ENCODE peak calls at places on chromosomes 4 and X, in ten cellular contexts. X, Y, I, Z, E, F, N, H, G and V are unnamed samples.

GRCh38 chr4:15961778-15962510 is 1.0 kb downstream of the FGFBP2 start:
- DNase-seq in X (no peak), Y (no peak), I (no peak), Z (no peak), E (no peak), F (no peak), N (no peak), H (no peak), G (no peak), V (no peak)

GRCh38 chr4:35151816-35152572 is 1092.3 kb downstream of the ARAP2 start:
- DNase-seq in X (peak), Y (peak), I (peak), Z (no peak), E (no peak), F (peak), N (no peak), H (no peak), G (no peak), V (no peak)

GRCh38 chr4:82560853-82561744 is 689 bp downstream of the TMEM150C start:
- DNase-seq in X (no peak), Y (no peak), I (peak), Z (no peak), E (no peak), F (peak), N (peak), H (no peak), G (no peak), V (peak)

GRCh38 chr4:77263247-77263646 is 106.2 kb downstream of the CCNG2 start:
- DNase-seq in X (no peak), Y (no peak), I (no peak), Z (no peak), E (no peak), F (no peak), N (no peak), H (no peak), G (no peak), V (no peak)

GRCh38 chrX:49292400-49293362 is 10.8 kb upstream of the GAGE10 start:
- DNase-seq in X (no peak), Y (no peak), I (no peak), Z (no peak), E (peak), F (no peak), N (no peak), H (no peak), G (no peak), V (no peak)

GRCh38 chr4:148054275-148054674 is 322.4 kb downstream of the ARHGAP10 start:
- DNase-seq in X (peak), Y (no peak), I (no peak), Z (no peak), E (no peak), F (no peak), N (no peak), H (no peak), G (no peak), V (peak)

GRCh38 chrX:78923198-78924015 is 21.8 kb upstream of the P2RY10 start:
- DNase-seq in X (no peak), Y (no peak), I (no peak), Z (no peak), E (no peak), F (no peak), N (no peak), H (no peak), G (no peak), V (no peak)

GRCh38 chrX:17242470-17242869 is 132.5 kb upstream of the NHS start:
- DNase-seq in X (peak), Y (peak), I (peak), Z (peak), E (no peak), F (peak), N (peak), H (peak), G (no peak), V (peak)

GRCh38 chr4:16169491-16169890 is 56.8 kb downstream of the TAPT1 start:
- DNase-seq in X (no peak), Y (no peak), I (peak), Z (no peak), E (no peak), F (no peak), N (no peak), H (no peak), G (no peak), V (no peak)

GRCh38 chr4:5780831-5781480 is 70.0 kb downstream of the EVC start:
- DNase-seq in X (peak), Y (no peak), I (no peak), Z (peak), E (peak), F (peak), N (peak), H (no peak), G (peak), V (no peak)

GRCh38 chr4:57544811-57545654 is 434.8 kb upstream of the IGFBP7 start:
- DNase-seq in X (no peak), Y (peak), I (peak), Z (no peak), E (no peak), F (no peak), N (no peak), H (no peak), G (no peak), V (no peak)

GRCh38 chr4:7411896-7412585 is 22.7 kb downstream of the PSAPL1 start:
- DNase-seq in X (no peak), Y (no peak), I (no peak), Z (no peak), E (peak), F (no peak), N (peak), H (no peak), G (peak), V (no peak)

GRCh38 chrX:10175317-10175871 is 18.6 kb downstream of the CLCN4 start:
- DNase-seq in X (no peak), Y (no peak), I (no peak), Z (peak), E (no peak), F (peak), N (peak), H (no peak), G (peak), V (no peak)

GRCh38 chr4:37590016-37590415 is 96.2 kb downstream of the RELL1 start:
- DNase-seq in X (no peak), Y (no peak), I (no peak), Z (no peak), E (no peak), F (no peak), N (no peak), H (no peak), G (no peak), V (no peak)

GRCh38 chr4:35950442-35950841 is 293.9 kb downstream of the ARAP2 start:
- DNase-seq in X (no peak), Y (no peak), I (no peak), Z (no peak), E (no peak), F (no peak), N (no peak), H (no peak), G (no peak), V (no peak)

GRCh38 chr4:111814961-111815360 is 330.3 kb upstream of the FAM241A start:
- DNase-seq in X (no peak), Y (no peak), I (no peak), Z (no peak), E (no peak), F (no peak), N (no peak), H (no peak), G (no peak), V (no peak)

DNA sequence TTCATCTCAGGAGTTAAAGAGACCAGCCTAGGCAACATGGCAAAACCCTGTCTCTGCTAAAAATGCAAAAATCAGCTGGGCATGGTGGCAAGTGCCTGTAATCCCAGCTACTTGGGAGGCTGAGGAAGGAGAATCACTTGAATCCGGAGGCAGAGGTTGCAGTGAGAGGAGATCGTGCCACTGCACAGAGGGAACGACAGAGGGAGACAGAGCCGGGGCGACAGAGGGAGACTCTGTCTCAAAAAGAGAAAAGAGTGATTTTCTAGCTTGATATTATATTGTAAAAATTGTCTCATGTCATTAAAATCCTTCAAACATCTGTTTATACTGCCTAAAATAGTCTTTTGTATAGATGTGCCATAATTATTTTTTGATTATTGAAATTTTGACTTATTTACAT is 225.4 kb upstream of the AGA start:
- DNase-seq in X (no peak), Y (peak), I (no peak), Z (no peak), E (no peak), F (no peak), N (no peak), H (no peak), G (no peak), V (peak)
- TF ChIP-seq CTCF in X (no peak), Y (peak), I (peak), Z (peak), E (no peak), F (peak), N (no peak), H (no peak), G (no peak), V (no peak)

DNA sequence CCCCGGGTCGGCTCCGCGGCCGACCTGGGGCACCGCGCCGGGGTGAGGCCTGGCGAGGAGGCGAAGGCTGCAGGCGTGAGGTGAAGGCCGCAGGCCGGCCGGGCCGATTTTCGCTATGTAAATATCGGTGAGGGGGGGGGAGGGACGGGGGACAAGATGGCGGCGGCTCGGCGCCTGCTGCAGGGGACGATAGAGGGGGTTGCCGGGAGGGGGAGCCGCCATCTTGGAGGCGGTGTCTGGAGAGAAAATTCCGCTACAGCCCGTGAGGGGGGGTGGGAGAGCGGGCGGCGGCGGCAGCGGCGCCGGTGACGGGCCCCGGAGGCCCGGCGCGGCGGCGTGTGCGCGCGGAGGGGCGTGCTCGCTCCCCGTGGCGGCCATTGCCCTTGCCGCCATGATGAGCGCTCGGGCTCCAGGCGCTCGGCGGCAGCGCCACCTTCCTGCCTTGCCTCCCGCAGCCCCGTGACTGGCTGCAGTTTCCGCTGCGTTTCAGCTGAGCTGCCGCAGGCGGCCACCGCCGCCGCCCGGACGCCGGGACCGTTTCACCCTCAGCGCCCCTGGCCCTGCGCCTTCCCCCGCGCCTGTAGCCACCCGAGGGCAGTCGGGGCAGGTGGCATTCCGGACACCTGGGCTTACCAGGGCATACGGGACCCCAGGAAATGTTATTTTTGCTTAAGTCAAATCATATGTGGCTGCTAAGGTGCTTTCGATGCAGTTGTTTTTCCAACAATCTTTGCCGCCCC is 692 bp downstream of the ZFX start:
- DNase-seq in X (peak), Y (peak), I (peak), Z (peak), E (peak), F (peak), N (peak), H (peak), G (peak), V (peak)
- TF ChIP-seq CTCF in X (no peak), Y (peak), I (no peak), Z (peak), E (no peak), F (peak), N (peak), H (peak), G (peak), V (peak)

GRCh38 chr4:70895846-70896435 is 6.2 kb upstream of the MOB1B start:
- DNase-seq in X (no peak), Y (no peak), I (no peak), Z (no peak), E (no peak), F (peak), N (no peak), H (no peak), G (no peak), V (no peak)

GRCh38 chr4:70892086-70892769 is 9.9 kb upstream of the MOB1B start:
- DNase-seq in X (no peak), Y (no peak), I (no peak), Z (no peak), E (peak), F (no peak), N (no peak), H (no peak), G (peak), V (no peak)

GRCh38 chr4:70893790-70894189 is 8.4 kb upstream of the MOB1B start:
- DNase-seq in X (no peak), Y (no peak), I (no peak), Z (no peak), E (no peak), F (no peak), N (no peak), H (no peak), G (no peak), V (no peak)

GRCh38 chr4:70895405-70895804 is 6.8 kb upstream of the MOB1B start:
- DNase-seq in X (no peak), Y (no peak), I (no peak), Z (no peak), E (no peak), F (no peak), N (no peak), H (no peak), G (no peak), V (no peak)
- TF ChIP-seq CTCF in X (no peak), Y (no peak), I (no peak), Z (no peak), E (no peak), F (no peak), N (no peak), H (no peak), G (no peak), V (no peak)

DNA sequence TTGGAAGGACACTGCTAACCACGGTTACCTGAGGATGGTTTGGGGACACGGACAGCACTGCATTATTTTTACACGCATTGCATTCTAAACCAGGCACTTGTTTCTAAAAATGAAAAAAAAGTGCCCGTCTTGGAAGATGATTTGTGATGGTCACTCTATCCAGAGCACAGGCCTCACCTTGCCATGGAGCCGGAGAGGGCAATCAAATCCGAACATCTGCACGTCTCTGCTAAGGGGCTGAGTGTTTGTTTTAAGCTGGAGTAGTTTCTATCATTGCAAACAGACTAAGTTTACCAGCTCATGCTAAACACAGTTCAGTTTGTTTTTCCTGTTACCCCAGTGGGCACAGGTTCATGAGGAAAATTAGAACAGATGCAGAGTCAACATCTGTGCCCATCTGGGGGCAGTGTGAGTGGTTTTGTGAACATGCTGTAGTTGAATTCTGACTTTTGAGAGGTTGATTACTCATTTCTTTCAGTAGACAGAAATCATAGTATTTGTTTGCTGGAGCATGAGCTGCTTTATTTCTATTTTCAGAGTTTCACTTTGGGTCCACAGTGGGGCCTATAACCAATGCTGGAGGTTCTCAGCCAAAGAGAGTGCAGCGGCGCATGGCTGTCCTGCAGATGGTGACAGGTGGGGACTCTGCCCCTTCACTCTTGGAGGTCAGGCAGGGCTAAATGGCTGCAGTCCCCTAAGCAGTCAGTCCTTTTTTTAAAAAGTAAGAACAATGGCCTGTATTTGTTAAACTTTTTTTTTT is 65.4 kb upstream of the ENPP6 start:
- DNase-seq in X (no peak), Y (no peak), I (no peak), Z (no peak), E (no peak), F (no peak), N (no peak), H (no peak), G (no peak), V (no peak)
- TF ChIP-seq CTCF in X (no peak), Y (no peak), I (no peak), Z (no peak), E (no peak), F (no peak), N (no peak), H (no peak), G (no peak), V (no peak)

DNA sequence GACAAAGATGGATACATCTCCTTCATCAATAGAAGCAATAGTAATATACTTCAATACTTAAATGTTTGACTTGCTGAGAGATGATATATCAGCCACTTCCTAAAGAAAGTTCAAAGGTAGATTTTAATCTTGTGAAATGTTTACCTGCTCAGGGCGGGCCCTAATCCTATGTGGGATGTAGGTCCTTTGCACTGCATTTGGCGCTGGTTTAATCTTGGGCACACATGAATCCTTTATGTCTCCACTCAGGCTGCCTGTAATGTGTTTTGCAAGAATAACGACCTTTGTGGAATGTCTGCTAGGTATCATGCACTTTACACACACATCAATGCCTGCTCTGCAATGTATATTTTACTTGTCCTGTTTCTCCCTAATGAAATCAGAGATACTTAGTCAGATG is 368.7 kb downstream of the GBA3 start:
- DNase-seq in X (no peak), Y (no peak), I (no peak), Z (no peak), E (no peak), F (peak), N (no peak), H (no peak), G (no peak), V (no peak)
- TF ChIP-seq CTCF in X (no peak), Y (no peak), I (no peak), Z (no peak), E (no peak), F (no peak), N (no peak), H (no peak), G (no peak), V (no peak)

GRCh38 chr4:110164251-110164650 is 34.2 kb downstream of the ELOVL6 start:
- DNase-seq in X (no peak), Y (no peak), I (no peak), Z (peak), E (no peak), F (no peak), N (peak), H (no peak), G (no peak), V (no peak)
- TF ChIP-seq CTCF in X (no peak), Y (no peak), I (no peak), Z (no peak), E (no peak), F (no peak), N (no peak), H (no peak), G (no peak), V (no peak)